ENCODE peak calls at places on chromosomes 5 and 9, in seven cellular contexts. B is HepG2, G is upper lobe of right lung, U is lower lobe of right lung, Y is aorta, D is spleen, N is endothelial cell of umbilical vein. J is an unnamed sample.

GRCh38 chr9:98941946-98942523 is 1.7 kb upstream of the COL15A1 start:
- DNase-seq in B (no peak), N (no peak), Y (no peak), U (no peak), D (no peak), G (no peak), J (no peak)

GRCh38 chr9:18994263-18994916 is 38.6 kb downstream of the SAXO1 start:
- DNase-seq in Y (no peak), B (no peak), N (no peak), U (no peak), G (no peak), D (no peak), J (no peak)

GRCh38 chr9:96075111-96075510 is 199.6 kb downstream of the ERCC6L2 start:
- DNase-seq in G (no peak), B (no peak), D (no peak), Y (no peak), N (no peak), U (no peak), J (no peak)

GRCh38 chr5:181204561-181205401 is at the start of gene TRIM7:
- DNase-seq in B (no peak), U (peak; percentile 74), D (peak; percentile 86), Y (peak; percentile 89), G (peak; percentile 80), N (peak; percentile 60), J (no peak)

GRCh38 chr5:174724484-174725260 is at the start of gene MSX2:
- DNase-seq in U (peak; percentile 88), G (peak; percentile 93), B (no peak), D (peak; percentile 79), Y (peak; percentile 96), N (peak; percentile 13), J (peak; percentile 64)

GRCh38 chr5:142618125-142618524 is 67.8 kb downstream of the FGF1 start:
- DNase-seq in Y (no peak), D (no peak), U (no peak), N (peak; percentile 35), G (no peak), B (no peak), J (peak; percentile 43)

GRCh38 chr9:107336718-107337360 is 53.8 kb downstream of the RAD23B start:
- DNase-seq in Y (no peak), U (no peak), G (no peak), N (no peak), D (no peak), B (no peak), J (no peak)

GRCh38 chr9:130745210-130745800 is 51.7 kb downstream of the EXOSC2 start:
- DNase-seq in G (no peak), D (no peak), Y (no peak), B (no peak), U (no peak), N (peak; percentile 29), J (no peak)

GRCh38 chr9:137150485-137151060 is 11.6 kb downstream of the GRIN1 start:
- DNase-seq in B (peak; percentile 84), N (no peak), U (no peak), Y (no peak), D (no peak), G (no peak), J (no peak)

GRCh38 chr5:113250341-113250953 is 184.3 kb downstream of the TSSK1B start:
- DNase-seq in Y (no peak), B (no peak), N (peak; percentile 98), D (no peak), U (no peak), G (no peak), J (peak; percentile 99)

GRCh38 chr5:181160144-181160754 is 12.9 kb downstream of the OR2V2 start:
- DNase-seq in D (peak; percentile 90), Y (peak; percentile 82), U (no peak), G (no peak), N (no peak), B (no peak), J (no peak)

GRCh38 chr5:72607381-72607780 is 100.2 kb upstream of the ZNF366 start:
- DNase-seq in Y (no peak), D (no peak), B (no peak), G (no peak), N (no peak), U (no peak), J (no peak)

GRCh38 chr5:69415584-69415958 is 655 bp downstream of the MARVELD2 start:
- DNase-seq in U (no peak), D (no peak), Y (no peak), G (peak; percentile 67), B (peak; percentile 5), N (peak; percentile 8), J (no peak)

GRCh38 chr9:133160742-133161541 is 2.8 kb downstream of the GBGT1 start:
- DNase-seq in Y (peak; percentile 79), G (peak; percentile 81), B (peak; percentile 52), U (peak; percentile 82), D (peak; percentile 82), N (peak; percentile 56), J (no peak)

GRCh38 chr9:127049044-127049443 is 73.4 kb downstream of the ANGPTL2 start:
- DNase-seq in B (no peak), N (peak; percentile 98), G (no peak), U (no peak), D (no peak), Y (no peak), J (peak; percentile 69)

GRCh38 chr5:79762929-79763328 is 73.3 kb downstream of the CMYA5 start:
- DNase-seq in B (no peak), Y (no peak), N (no peak), G (no peak), D (no peak), U (no peak), J (no peak)

GRCh38 chr9:111805262-111805661 is 10.5 kb upstream of the SHOC1 start:
- DNase-seq in G (no peak), U (no peak), Y (no peak), N (peak; percentile 21), B (no peak), D (no peak), J (no peak)

GRCh38 chr9:93086445-93087224 is 9.4 kb upstream of the CARD19 start:
- DNase-seq in U (peak; percentile 14), G (peak; percentile 25), Y (peak; percentile 20), D (peak; percentile 28), B (no peak), N (no peak), J (no peak)

GRCh38 chr5:176134529-176135223 is 103.5 kb upstream of the SIMC1 start:
- DNase-seq in B (no peak), N (no peak), U (no peak), Y (no peak), G (no peak), D (no peak), J (no peak)

GRCh38 chr5:40394715-40395114 is 285.0 kb upstream of the PTGER4 start:
- DNase-seq in N (no peak), D (no peak), Y (no peak), G (no peak), B (no peak), U (no peak), J (no peak)

GRCh38 chr5:137822158-137822764 is 45.4 kb upstream of the MYOT start:
- DNase-seq in D (no peak), N (peak; percentile 31), B (peak; percentile 53), Y (no peak), U (no peak), G (no peak), J (peak; percentile 3)

DNA sequence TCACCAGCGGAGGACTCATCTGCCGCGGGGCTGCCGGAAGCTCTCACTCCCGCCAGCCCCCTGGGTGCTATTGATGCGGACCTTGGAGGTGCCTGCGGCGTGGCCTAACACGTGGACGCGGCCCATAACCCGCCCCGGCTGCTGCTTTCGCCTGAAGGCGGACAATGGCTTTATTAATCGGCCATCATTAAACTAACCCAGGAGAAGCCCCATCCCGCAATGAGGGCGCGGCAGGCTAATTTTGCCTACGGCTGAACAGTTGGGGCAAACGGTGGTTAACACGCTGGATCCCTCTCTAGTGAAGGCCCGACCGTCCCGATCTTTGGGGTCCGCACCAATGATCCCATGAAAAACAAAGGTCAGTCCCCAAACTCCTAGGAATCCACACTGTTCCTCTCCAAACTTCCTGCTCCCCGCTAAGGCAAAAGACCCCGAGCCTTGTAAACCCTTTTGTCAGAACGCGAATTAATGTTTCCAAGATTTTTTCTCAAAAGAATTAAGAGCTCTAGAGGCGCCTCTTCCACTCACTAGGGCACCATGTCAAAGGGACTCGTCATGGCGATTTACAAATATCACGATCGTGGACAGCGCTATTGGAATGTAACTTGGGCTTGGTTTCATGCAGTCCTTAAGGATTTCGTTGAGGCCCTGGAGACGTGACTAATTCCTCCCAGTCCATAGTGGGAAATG is 193.2 kb downstream of the MEF2C start:
- DNase-seq in B (no peak), Y (no peak), N (no peak), D (no peak), U (no peak), G (no peak), J (no peak)
- H3K27me3 ChIP-seq in B (peaks cover 88% of the 10 kb centered on the region), Y (peaks cover 2% of the 10 kb centered on the region), N (peaks cover 100% of the 10 kb centered on the region), D (peaks cover 27% of the 10 kb centered on the region), U (peaks cover 99% of the 10 kb centered on the region), G (peaks cover 99% of the 10 kb centered on the region), J (peaks cover 100% of the 10 kb centered on the region)

GRCh38 chr5:32159328-32160072 is 14.6 kb downstream of the GOLPH3 start:
- DNase-seq in Y (no peak), B (no peak), G (no peak), N (no peak), U (no peak), D (no peak), J (no peak)
- H3K27ac ChIP-seq in Y (no peak overlapping the region), B (peak overlapping the region; percentile 9), G (no peak overlapping the region), N (no peak overlapping the region), U (no peak overlapping the region), D (no peak overlapping the region), J (no peak overlapping the region)

DNA sequence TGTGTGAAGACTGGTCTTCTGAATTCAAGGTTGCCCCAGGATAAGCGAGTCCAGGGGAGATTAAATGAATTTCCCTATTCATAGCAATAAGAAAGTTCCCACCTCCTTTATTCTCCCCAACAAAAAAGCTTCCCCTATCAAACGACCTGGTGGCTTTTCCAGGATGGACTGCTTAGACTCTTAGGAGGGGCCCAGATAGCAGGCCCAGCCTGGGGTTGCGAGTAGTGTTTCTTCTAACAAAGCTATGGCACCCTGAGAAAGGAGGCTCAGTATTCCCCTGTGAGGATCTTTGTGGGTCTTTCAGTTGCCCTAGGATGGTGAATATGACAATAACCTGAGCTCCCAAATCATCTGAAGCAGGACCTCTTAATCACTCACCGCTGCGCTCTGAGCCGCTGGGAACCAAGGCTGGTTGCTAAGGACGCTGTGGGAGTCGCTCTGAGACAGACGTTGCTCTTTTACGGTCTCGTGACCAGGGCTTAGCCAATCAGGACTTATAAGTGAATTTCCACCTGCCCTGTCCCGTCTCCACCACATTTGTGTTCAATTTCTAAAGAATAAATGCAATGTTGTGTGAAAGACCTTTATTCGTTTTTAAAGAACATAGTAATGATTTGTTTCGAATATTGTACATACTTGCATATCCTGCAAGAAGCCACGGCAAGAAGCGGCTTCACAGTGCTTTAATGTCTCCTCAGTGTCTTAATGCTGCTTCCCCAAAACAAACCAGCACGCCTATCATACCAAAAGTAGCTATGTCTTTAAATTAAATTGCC is at the start of gene TMEM232:
- DNase-seq in G (peak; percentile 80), B (peak; percentile 68), U (peak; percentile 84), D (peak; percentile 86), N (peak; percentile 79), Y (peak; percentile 86), J (no peak)
- H3K27me3 ChIP-seq in G (no peaks in the 10 kb centered on the region), B (no peaks in the 10 kb centered on the region), U (no peaks in the 10 kb centered on the region), D (no peaks in the 10 kb centered on the region), N (no peaks in the 10 kb centered on the region), Y (no peaks in the 10 kb centered on the region), J (no peaks in the 10 kb centered on the region)

DNA sequence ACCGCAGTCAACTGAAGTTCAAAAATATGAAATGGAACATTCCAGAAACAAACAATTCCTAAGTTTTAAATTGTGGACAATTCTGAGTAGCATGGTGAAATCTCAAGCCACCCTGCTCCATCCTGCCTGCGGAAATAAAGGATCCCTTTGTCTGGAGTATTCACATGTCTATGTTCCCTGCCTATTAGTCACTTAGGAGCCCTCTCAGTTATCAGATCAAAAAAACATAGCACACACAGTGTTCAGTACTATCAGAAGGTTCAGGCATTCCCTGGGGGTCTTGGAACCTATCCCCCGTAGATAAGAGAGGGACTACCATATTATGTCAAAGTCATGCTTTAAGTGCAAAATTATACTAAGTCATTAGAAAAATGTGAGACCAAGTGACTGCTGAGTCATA is 300.8 kb downstream of the SEMA5A start:
- DNase-seq in G (no peak), B (no peak), U (no peak), N (no peak), D (no peak), Y (no peak), J (no peak)
- H3K27ac ChIP-seq in G (no peak overlapping the region), B (no peak overlapping the region), U (no peak overlapping the region), N (no peak overlapping the region), D (no peak overlapping the region), Y (no peak overlapping the region), J (no peak overlapping the region)